ENCODE peak calls at places on chromosomes 4 and X, in six cellular contexts. G is mesenchymal stem cell, S is H9, Y is H1, E is IMR-90, Q is trophoblast cell. B is an unnamed sample.

GRCh38 chr4:74874785-74875367 is 58.0 kb upstream of the PARM1 start:
- DNase-seq in G (peak; percentile 79), S (peak; percentile 31), Y (no peak), E (peak; percentile 84), Q (peak; percentile 92), B (peak; percentile 58)

GRCh38 chr4:80243274-80244018 is 23.0 kb upstream of the FGF5 start:
- DNase-seq in G (no peak), S (no peak), Y (no peak), E (no peak), Q (no peak), B (no peak)

GRCh38 chr4:146585761-146586333 is 52.8 kb upstream of the POU4F2 start:
- DNase-seq in G (peak; percentile 34), S (no peak), Y (no peak), E (peak; percentile 46), Q (peak; percentile 94), B (no peak)

GRCh38 chr4:86159216-86159615 is 200.6 kb downstream of the MAPK10 start:
- DNase-seq in G (peak; percentile 24), S (no peak), Y (no peak), E (no peak), Q (no peak), B (no peak)

GRCh38 chr4:147884536-147884935 is 152.6 kb downstream of the ARHGAP10 start:
- DNase-seq in G (no peak), S (no peak), Y (no peak), E (no peak), Q (no peak), B (no peak)

GRCh38 chr4:105710678-105711077 is 2.1 kb downstream of the GSTCD start:
- DNase-seq in G (no peak), S (no peak), Y (no peak), E (no peak), Q (peak; percentile 59), B (no peak)

GRCh38 chr4:2874861-2875260 is 31.2 kb downstream of the ADD1 start:
- DNase-seq in G (no peak), S (no peak), Y (no peak), E (no peak), Q (peak; percentile 80), B (no peak)

GRCh38 chr4:5051692-5052423 is 578 bp downstream of the STK32B start:
- DNase-seq in G (peak; percentile 53), S (peak; percentile 56), Y (no peak), E (peak; percentile 35), Q (no peak), B (peak; percentile 3)

GRCh38 chr4:101655847-101656246 is 134.7 kb upstream of the BANK1 start:
- DNase-seq in G (no peak), S (no peak), Y (no peak), E (no peak), Q (no peak), B (no peak)

GRCh38 chrX:23784487-23785301 is 1.7 kb downstream of the SAT1 start:
- DNase-seq in G (peak; percentile 84), S (no peak), Y (no peak), E (peak; percentile 88), Q (peak; percentile 62), B (no peak)

GRCh38 chr4:142386450-142386849 is 459.7 kb downstream of the INPP4B start:
- DNase-seq in G (no peak), S (no peak), Y (no peak), E (no peak), Q (no peak), B (no peak)

GRCh38 chr4:30924521-30924920 is 204.4 kb downstream of the PCDH7 start:
- DNase-seq in G (no peak), S (no peak), Y (no peak), E (no peak), Q (no peak), B (no peak)

GRCh38 chr4:92387459-92388069 is 83.8 kb downstream of the GRID2 start:
- DNase-seq in G (peak; percentile 49), S (no peak), Y (peak; percentile 13), E (peak; percentile 53), Q (peak; percentile 65), B (peak; percentile 31)

GRCh38 chr4:66575024-66575696 is 904.9 kb upstream of the EPHA5 start:
- DNase-seq in G (peak; percentile 33), S (no peak), Y (no peak), E (peak; percentile 62), Q (no peak), B (no peak)

GRCh38 chr4:38803833-38804653 is 548 bp downstream of the TLR1 start:
- DNase-seq in G (no peak), S (no peak), Y (no peak), E (no peak), Q (no peak), B (no peak)

GRCh38 chr4:71026086-71026485 is 32.6 kb downstream of the DCK start:
- DNase-seq in G (peak; percentile 87), S (no peak), Y (no peak), E (peak; percentile 90), Q (no peak), B (no peak)

GRCh38 chr4:41418444-41418843 is 119.5 kb upstream of the LIMCH1 start:
- DNase-seq in G (peak; percentile 88), S (no peak), Y (no peak), E (peak; percentile 16), Q (peak; percentile 92), B (no peak)

GRCh38 chr4:55251352-55251751 is 94.7 kb upstream of the SRD5A3 start:
- DNase-seq in G (no peak), S (no peak), Y (no peak), E (no peak), Q (no peak), B (no peak)

GRCh38 chrX:100995469-100995868 is 26.0 kb downstream of the ARL13A start:
- DNase-seq in G (peak; percentile 84), S (no peak), Y (no peak), E (peak; percentile 93), Q (peak; percentile 51), B (no peak)

GRCh38 chrX:100990139-100990538 is 20.6 kb downstream of the ARL13A start:
- DNase-seq in G (no peak), S (no peak), Y (no peak), E (no peak), Q (no peak), B (no peak)

GRCh38 chrX:100999451-100999850 is 29.9 kb downstream of the ARL13A start:
- DNase-seq in G (no peak), S (no peak), Y (no peak), E (no peak), Q (no peak), B (no peak)

DNA sequence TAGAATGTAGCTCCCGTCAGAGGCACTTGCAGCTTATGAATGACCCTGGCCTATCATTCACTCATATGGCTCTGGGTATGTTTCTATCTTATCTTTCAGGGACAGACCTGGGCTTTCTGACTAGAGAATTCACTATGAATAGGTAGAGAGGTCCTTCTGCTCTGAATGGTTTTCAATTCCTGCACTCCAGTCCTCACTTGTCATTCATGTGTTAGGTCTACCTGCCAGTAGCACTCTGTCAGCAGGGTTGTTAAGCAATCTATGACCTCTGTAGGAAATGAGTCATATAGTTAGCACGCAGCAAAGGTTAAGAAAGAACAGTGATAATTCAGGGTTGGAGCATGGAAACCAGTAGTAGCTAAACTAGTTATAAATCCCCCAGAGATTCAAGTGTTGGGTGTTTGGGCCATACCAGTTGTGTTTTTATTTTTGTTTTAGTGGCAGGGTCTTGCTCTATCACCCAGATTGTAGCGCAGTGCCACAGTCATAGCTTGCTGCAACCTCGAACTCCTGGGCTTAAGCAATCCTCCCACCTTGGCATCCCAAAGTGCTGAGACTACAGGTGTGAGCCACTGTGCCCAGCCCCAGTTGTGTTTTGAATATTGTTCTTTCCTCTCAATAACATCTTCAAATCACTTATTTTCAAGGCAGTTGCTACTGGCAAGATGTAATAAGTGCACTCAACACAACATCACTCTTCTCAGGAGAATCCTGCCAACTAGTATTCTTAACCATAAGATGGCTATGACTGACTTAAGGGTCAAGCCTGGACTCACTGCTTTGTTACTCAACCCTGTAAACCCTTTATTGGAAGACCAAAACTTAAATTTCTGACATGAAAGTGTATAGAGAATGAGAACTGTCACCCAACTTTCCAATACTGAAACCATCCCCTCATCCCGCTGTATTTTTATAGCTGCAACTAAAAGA is 25.1 kb downstream of the ARL13A start:
- DNase-seq in G (peak; percentile 57), S (no peak), Y (no peak), E (peak; percentile 68), Q (peak; percentile 70), B (no peak)
- H3K9ac ChIP-seq in G (peak overlapping the region; percentile 21), S (no peak overlapping the region), Y (no peak overlapping the region), E (no peak overlapping the region), Q (no peak overlapping the region), B (no peak overlapping the region)

DNA sequence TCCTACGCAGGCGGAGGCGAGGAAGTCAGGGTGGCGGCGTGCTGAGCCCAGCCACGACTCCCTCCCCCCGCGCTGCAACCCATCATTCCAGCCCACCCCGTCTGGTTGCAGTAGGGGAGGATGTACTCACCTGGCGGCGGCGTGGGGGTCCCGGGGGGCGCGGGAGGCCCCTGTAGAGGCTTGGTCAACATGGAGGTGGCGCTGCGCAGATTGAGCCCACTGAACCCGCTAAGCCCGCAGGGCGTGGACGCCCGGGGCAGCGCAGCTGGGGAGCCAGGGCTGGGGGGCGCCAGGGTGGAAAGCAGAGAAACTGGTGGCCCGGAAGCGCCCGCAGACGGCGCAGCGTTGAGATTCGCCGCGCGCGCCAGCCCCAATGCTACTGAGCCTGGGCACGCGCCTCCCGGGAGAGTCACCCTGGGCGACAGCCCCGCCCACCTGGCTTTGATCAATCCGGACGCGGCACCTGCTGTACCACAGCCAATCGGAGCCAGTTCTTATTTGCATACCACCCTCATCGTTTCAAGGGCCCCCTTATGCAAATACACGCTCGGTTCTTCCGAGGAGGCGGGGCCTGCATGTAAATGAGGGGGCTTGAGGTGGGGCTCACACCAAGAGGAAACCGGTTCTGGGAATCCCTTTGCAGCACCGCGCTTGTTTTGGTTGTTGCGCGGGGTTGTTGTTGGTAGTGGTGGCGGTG is at the start of gene PIM2:
- DNase-seq in G (peak; percentile 94), S (peak; percentile 95), Y (peak; percentile 84), E (peak; percentile 82), Q (peak; percentile 83), B (peak; percentile 87)
- H2BK5ac ChIP-seq in G (no peak within 1 kb of the TSS), S (peak within 1 kb of the TSS; percentile 83), Y (peak within 1 kb of the TSS; percentile 96), E (peak within 1 kb of the TSS; percentile 55), Q (no peak within 1 kb of the TSS), B (no peak within 1 kb of the TSS)

GRCh38 chrX:132217203-132218073 is 1.8 kb downstream of the RAP2C start:
- DNase-seq in G (peak; percentile 90), S (peak; percentile 78), Y (peak; percentile 38), E (peak; percentile 75), Q (peak; percentile 64), B (peak; percentile 49)
- H2AFZ ChIP-seq in G (no peak overlapping the region), S (no peak overlapping the region), Y (no peak overlapping the region), E (peak overlapping the region; percentile 76), Q (peak overlapping the region; percentile 60), B (peak overlapping the region; percentile 84)

GRCh38 chrX:40153335-40154221 is 55.8 kb upstream of the BCOR start:
- DNase-seq in G (peak; percentile 53), S (peak; percentile 61), Y (no peak), E (no peak), Q (no peak), B (no peak)

GRCh38 chrX:40154853-40155616 is 57.3 kb upstream of the BCOR start:
- DNase-seq in G (peak; percentile 77), S (peak; percentile 75), Y (no peak), E (peak; percentile 50), Q (peak; percentile 76), B (no peak)

GRCh38 chrX:40152706-40153334 is 55.1 kb upstream of the BCOR start:
- DNase-seq in G (peak; percentile 34), S (peak; percentile 60), Y (no peak), E (no peak), Q (no peak), B (no peak)

GRCh38 chrX:40155617-40156471 is 58.1 kb upstream of the BCOR start:
- DNase-seq in G (no peak), S (no peak), Y (no peak), E (no peak), Q (no peak), B (no peak)

GRCh38 chrX:40154229-40154852 is 56.6 kb upstream of the BCOR start:
- DNase-seq in G (peak; percentile 73), S (peak; percentile 71), Y (no peak), E (no peak), Q (no peak), B (no peak)
- H3K9ac ChIP-seq in G (peak overlapping the region; percentile 51), S (peak overlapping the region; percentile 15), Y (no peak overlapping the region), E (peak overlapping the region; percentile 39), Q (no peak overlapping the region), B (peak overlapping the region; percentile 21)